ENCODE peak calls at places on chromosomes 6 and 20, in four cellular contexts. Z is HS-27A; G is activated naive CD4-positive, alpha-beta T cell; O is IMR-90. X is an unnamed sample.

GRCh38 chr6:19669206-19669605 is 168.0 kb upstream of the ID4 start:
- DNase-seq in Z (no peak), G (no peak), O (no peak), X (no peak)

GRCh38 chr6:85676086-85676729 is 33.5 kb upstream of the SYNCRIP start:
- DNase-seq in Z (no peak), G (no peak), O (no peak), X (no peak)

GRCh38 chr6:125002090-125002741 is 40.0 kb downstream of the RNF217 start:
- DNase-seq in Z (no peak), G (no peak), O (peak; percentile 30), X (peak; percentile 95)

GRCh38 chr6:50147371-50147770 is 97.6 kb upstream of the DEFB112 start:
- DNase-seq in Z (no peak), G (no peak), O (peak; percentile 37), X (peak; percentile 26)

GRCh38 chr6:114055319-114055718 is 84.4 kb upstream of the HDAC2 start:
- DNase-seq in Z (no peak), G (no peak), O (no peak), X (no peak)

GRCh38 chr20:32968833-32969241 is 35.4 kb downstream of the SUN5 start:
- DNase-seq in Z (no peak), G (no peak), O (no peak), X (no peak)

GRCh38 chr6:170095273-170095976 is 195.5 kb downstream of the DLL1 start:
- DNase-seq in Z (no peak), G (no peak), O (no peak), X (no peak)

GRCh38 chr20:483791-484644 is 21.7 kb upstream of the TBC1D20 start:
- DNase-seq in Z (no peak), G (no peak), O (no peak), X (no peak)

GRCh38 chr20:18266282-18266681 is 22.0 kb upstream of the ZNF133 start:
- DNase-seq in Z (no peak), G (no peak), O (no peak), X (no peak)

GRCh38 chr6:165090206-165090605 is 219.2 kb downstream of the C6orf118 start:
- DNase-seq in Z (no peak), G (no peak), O (no peak), X (no peak)

GRCh38 chr6:118334634-118335033 is 213.5 kb upstream of the PLN start:
- DNase-seq in Z (no peak), G (no peak), O (no peak), X (no peak)

GRCh38 chr6:3159805-3160781 is 2.7 kb upstream of the TUBB2A start:
- DNase-seq in Z (no peak), G (peak; percentile 28), O (no peak), X (no peak)

GRCh38 chr20:44692932-44693476 is 22.2 kb upstream of the CCN5 start:
- DNase-seq in Z (peak; percentile 99), G (no peak), O (peak; percentile 93), X (peak; percentile 97)

GRCh38 chr6:26175428-26176181 is 88.4 kb downstream of the HFE start:
- DNase-seq in Z (no peak), G (no peak), O (peak; percentile 75), X (no peak)

GRCh38 chr6:11767458-11767857 is 11.1 kb downstream of the ADTRP start:
- DNase-seq in Z (no peak), G (no peak), O (no peak), X (no peak)

GRCh38 chr6:146741609-146742008 is 142.8 kb downstream of the ADGB start:
- DNase-seq in Z (no peak), G (no peak), O (peak; percentile 21), X (no peak)

GRCh38 chr20:362271-363254 is 15.7 kb downstream of the NRSN2 start:
- DNase-seq in Z (peak; percentile 86), G (no peak), O (peak; percentile 83), X (peak; percentile 86)

GRCh38 chr6:35831257-35832007 is 26.3 kb downstream of the LHFPL5 start:
- DNase-seq in Z (no peak), G (no peak), O (no peak), X (no peak)

GRCh38 chr6:7411328-7411727 is 21.7 kb downstream of the RIOK1 start:
- DNase-seq in Z (no peak), G (no peak), O (no peak), X (no peak)

GRCh38 chr20:3673551-3674070 is 8.2 kb downstream of the ADAM33 start:
- DNase-seq in Z (no peak), G (no peak), O (no peak), X (no peak)

GRCh38 chr6:4727236-4727635 is 49.0 kb upstream of the CDYL start:
- DNase-seq in Z (no peak), G (no peak), O (no peak), X (no peak)

GRCh38 chr20:25399038-25399430 is 8.4 kb upstream of the ABHD12 start:
- DNase-seq in Z (peak; percentile 77), G (no peak), O (peak; percentile 83), X (peak; percentile 43)

GRCh38 chr6:107869871-107870270 is 45.8 kb upstream of the SCML4 start:
- DNase-seq in Z (no peak), G (no peak), O (no peak), X (no peak)

GRCh38 chr20:7371518-7372158 is 568.6 kb downstream of the HAO1 start:
- DNase-seq in Z (no peak), G (no peak), O (no peak), X (no peak)

GRCh38 chr6:43541774-43542471 is 25.0 kb downstream of the POLR1C start:
- DNase-seq in Z (no peak), G (no peak), O (no peak), X (no peak)

GRCh38 chr6:13413466-13413862 is 73.9 kb downstream of the GFOD1 start:
- DNase-seq in Z (no peak), G (no peak), O (peak; percentile 73), X (no peak)

GRCh38 chr6:166470029-166470862 is 87.5 kb upstream of the MPC1 start:
- DNase-seq in Z (no peak), G (no peak), O (no peak), X (no peak)

GRCh38 chr6:138601128-138601527 is 101.8 kb upstream of the NHSL1 start:
- DNase-seq in Z (no peak), G (no peak), O (peak; percentile 48), X (no peak)

GRCh38 chr6:48136856-48137255 is 25.9 kb upstream of the PTCHD4 start:
- DNase-seq in Z (no peak), G (no peak), O (no peak), X (peak; percentile 79)

GRCh38 chr6:26016326-26017275 is 54.0 kb downstream of the TRIM38 start:
- DNase-seq in Z (no peak), G (no peak), O (peak; percentile 34), X (no peak)

GRCh38 chr20:59571591-59572314 is 32.6 kb upstream of the PHACTR3 start:
- DNase-seq in Z (peak; percentile 4), G (peak; percentile 32), O (peak; percentile 38), X (no peak)

GRCh38 chr6:98044791-98045190 is 761.8 kb upstream of the MMS22L start:
- DNase-seq in Z (no peak), G (no peak), O (no peak), X (no peak)